ENCODE peak calls at places on chromosomes 3 and 15, in eight cellular contexts. I is activated T-cell treated with anti-CD3 and anti-CD28 coated beads, Interleukin-2, amount 50 U/mL, for 4 hours; X is left colon; C is sigmoid colon; W is fibroblast of the conjunctiva; K is kidney; D is HFFc6; A is left ventricle myocardium inferior. S is an unnamed sample.

GRCh38 chr3:152943645-152944044 is 108.7 kb downstream of the P2RY1 start:
- DNase-seq in I (no peak), X (no peak), C (no peak), W (no peak), K (no peak), D (no peak), A (no peak), S (no peak)

GRCh38 chr3:191424871-191425270 is 36.1 kb upstream of the PYDC2 start:
- DNase-seq in I (no peak), X (no peak), C (no peak), W (no peak), K (no peak), D (no peak), A (no peak), S (no peak)

GRCh38 chr3:17158941-17159682 is 274.4 kb downstream of the PLCL2 start:
- DNase-seq in I (no peak), X (no peak), C (no peak), W (no peak), K (no peak), D (no peak), A (peak; percentile 56), S (peak; percentile 12)

GRCh38 chr3:178719036-178719635 is 182.9 kb downstream of the KCNMB2 start:
- DNase-seq in I (no peak), X (no peak), C (no peak), W (peak; percentile 37), K (no peak), D (no peak), A (no peak), S (no peak)

GRCh38 chr15:38842991-38843610 is 278.5 kb upstream of the RASGRP1 start:
- DNase-seq in I (no peak), X (no peak), C (no peak), W (peak; percentile 37), K (no peak), D (peak; percentile 39), A (no peak), S (no peak)

GRCh38 chr15:70252056-70252935 is 154.6 kb upstream of the TLE3 start:
- DNase-seq in I (no peak), X (no peak), C (peak; percentile 59), W (no peak), K (peak; percentile 68), D (no peak), A (no peak), S (no peak)

GRCh38 chr3:43286886-43287301 is 554 bp downstream of the SNRK start:
- DNase-seq in I (no peak), X (peak; percentile 41), C (no peak), W (no peak), K (no peak), D (no peak), A (no peak), S (no peak)

GRCh38 chr3:46097691-46098241 is 70.5 kb upstream of the XCR1 start:
- DNase-seq in I (no peak), X (no peak), C (peak; percentile 78), W (no peak), K (no peak), D (no peak), A (no peak), S (no peak)

GRCh38 chr3:24963762-24964625 is 464.1 kb upstream of the RARB start:
- DNase-seq in I (no peak), X (no peak), C (no peak), W (peak; percentile 26), K (no peak), D (peak; percentile 8), A (no peak), S (peak; percentile 26)

GRCh38 chr3:55690746-55691540 is 203.8 kb upstream of the WNT5A start:
- DNase-seq in I (no peak), X (no peak), C (no peak), W (no peak), K (no peak), D (no peak), A (no peak), S (no peak)

GRCh38 chr15:82108489-82109078 is 62.8 kb upstream of the MEX3B start:
- DNase-seq in I (peak; percentile 66), X (peak; percentile 71), C (peak; percentile 70), W (no peak), K (no peak), D (peak; percentile 39), A (peak; percentile 57), S (no peak)

GRCh38 chr3:119211193-119211592 is 29.5 kb downstream of the B4GALT4 start:
- DNase-seq in I (no peak), X (no peak), C (no peak), W (no peak), K (no peak), D (no peak), A (no peak), S (no peak)

GRCh38 chr15:80138962-80139361 is 13.8 kb upstream of the FAH start:
- DNase-seq in I (no peak), X (no peak), C (no peak), W (no peak), K (no peak), D (no peak), A (no peak), S (no peak)